ENCODE peak calls at places on chromosome 4, in seven cellular contexts. One of them, this sample, is unnamed.

GRCh38 chr4:110164251-110164650 is 34.2 kb downstream of the ELOVL6 start:
- DNase-seq in tibial artery: no peak
- DNase-seq in left lung: no peak
- DNase-seq in body of pancreas: no peak
- DNase-seq in uterus: no peak
- DNase-seq in hepatocyte: no peak
- DNase-seq in heart right ventricle: no peak
- DNase-seq in this sample: no peak

GRCh38 chr4:145503486-145504072 is 21.9 kb downstream of the SMAD1 start:
- DNase-seq in heart right ventricle: no peak
- DNase-seq in left lung: peak
- DNase-seq in body of pancreas: no peak
- DNase-seq in uterus: no peak
- DNase-seq in tibial artery: no peak
- DNase-seq in hepatocyte: no peak
- DNase-seq in this sample: no peak

GRCh38 chr4:12932203-12932788 is 551.8 kb downstream of the RAB28 start:
- DNase-seq in uterus: no peak
- DNase-seq in body of pancreas: no peak
- DNase-seq in left lung: no peak
- DNase-seq in hepatocyte: no peak
- DNase-seq in heart right ventricle: no peak
- DNase-seq in tibial artery: no peak
- DNase-seq in this sample: no peak

GRCh38 chr4:87216469-87216868 is 3.9 kb downstream of the KLHL8 start:
- DNase-seq in tibial artery: no peak
- DNase-seq in hepatocyte: no peak
- DNase-seq in left lung: no peak
- DNase-seq in heart right ventricle: no peak
- DNase-seq in body of pancreas: no peak
- DNase-seq in uterus: no peak
- DNase-seq in this sample: no peak

GRCh38 chr4:27789768-27790167 is 929.1 kb downstream of the STIM2 start:
- DNase-seq in tibial artery: no peak
- DNase-seq in body of pancreas: no peak
- DNase-seq in uterus: no peak
- DNase-seq in hepatocyte: no peak
- DNase-seq in left lung: no peak
- DNase-seq in heart right ventricle: no peak
- DNase-seq in this sample: no peak

GRCh38 chr4:149031399-149031798 is 589.2 kb upstream of the NR3C2 start:
- DNase-seq in left lung: no peak
- DNase-seq in tibial artery: no peak
- DNase-seq in uterus: no peak
- DNase-seq in heart right ventricle: no peak
- DNase-seq in body of pancreas: peak
- DNase-seq in hepatocyte: peak
- DNase-seq in this sample: no peak

GRCh38 chr4:109434007-109434792 is 585 bp downstream of the SEC24B start:
- DNase-seq in left lung: no peak
- DNase-seq in body of pancreas: peak
- DNase-seq in heart right ventricle: peak
- DNase-seq in uterus: peak
- DNase-seq in tibial artery: peak
- DNase-seq in hepatocyte: peak
- DNase-seq in this sample: no peak

GRCh38 chr4:99841143-99841542 is 24.5 kb downstream of the DAPP1 start:
- DNase-seq in heart right ventricle: no peak
- DNase-seq in tibial artery: no peak
- DNase-seq in left lung: no peak
- DNase-seq in uterus: no peak
- DNase-seq in hepatocyte: no peak
- DNase-seq in body of pancreas: no peak
- DNase-seq in this sample: no peak

GRCh38 chr4:87497586-87497985 is 31.6 kb downstream of the SPARCL1 start:
- DNase-seq in hepatocyte: no peak
- DNase-seq in body of pancreas: no peak
- DNase-seq in left lung: no peak
- DNase-seq in uterus: no peak
- DNase-seq in heart right ventricle: no peak
- DNase-seq in tibial artery: no peak
- DNase-seq in this sample: no peak

GRCh38 chr4:38570647-38571326 is 93.2 kb upstream of the KLF3 start:
- DNase-seq in heart right ventricle: no peak
- DNase-seq in tibial artery: no peak
- DNase-seq in uterus: no peak
- DNase-seq in left lung: no peak
- DNase-seq in body of pancreas: no peak
- DNase-seq in hepatocyte: peak
- DNase-seq in this sample: no peak

GRCh38 chr4:128483816-128484215 is 196.2 kb upstream of the PGRMC2 start:
- DNase-seq in left lung: no peak
- DNase-seq in uterus: no peak
- DNase-seq in tibial artery: no peak
- DNase-seq in heart right ventricle: no peak
- DNase-seq in body of pancreas: no peak
- DNase-seq in hepatocyte: no peak
- DNase-seq in this sample: no peak

GRCh38 chr4:8192748-8193738 is 6.0 kb upstream of the SH3TC1 start:
- DNase-seq in hepatocyte: peak
- DNase-seq in body of pancreas: peak
- DNase-seq in tibial artery: peak
- DNase-seq in uterus: no peak
- DNase-seq in heart right ventricle: peak
- DNase-seq in left lung: peak
- DNase-seq in this sample: peak
- TF ChIP-seq CTCF in hepatocyte: peak
- TF ChIP-seq CTCF in body of pancreas: peak
- TF ChIP-seq CTCF in tibial artery: no peak
- TF ChIP-seq CTCF in uterus: peak
- TF ChIP-seq CTCF in heart right ventricle: peak
- TF ChIP-seq CTCF in left lung: no peak
- TF ChIP-seq CTCF in this sample: peak

DNA sequence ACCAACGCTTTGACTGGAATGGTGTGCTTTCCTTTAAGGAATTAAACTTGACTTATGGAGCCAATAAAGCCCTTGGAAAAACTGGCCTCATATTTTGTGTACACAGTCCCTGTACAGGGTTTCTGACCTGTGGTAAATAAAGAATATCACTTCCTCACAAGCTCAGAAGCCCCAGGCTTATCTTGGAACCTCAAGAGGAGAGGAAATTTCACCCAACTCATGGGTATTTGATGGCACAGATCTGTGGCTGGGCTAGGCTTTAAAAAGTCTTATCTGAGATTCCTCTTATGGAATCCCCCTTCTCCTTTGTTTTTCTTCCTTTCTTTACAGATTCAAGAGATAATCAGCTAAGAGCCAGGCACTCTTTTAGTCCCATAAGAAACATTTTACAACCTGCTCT is 89.3 kb upstream of the USP38 start:
- DNase-seq in uterus: no peak
- DNase-seq in heart right ventricle: no peak
- DNase-seq in left lung: no peak
- DNase-seq in hepatocyte: peak
- DNase-seq in body of pancreas: no peak
- DNase-seq in tibial artery: no peak
- DNase-seq in this sample: no peak
- H3K27ac ChIP-seq in uterus: no peak
- H3K27ac ChIP-seq in heart right ventricle: no peak
- H3K27ac ChIP-seq in left lung: no peak
- H3K27ac ChIP-seq in hepatocyte: peak
- H3K27ac ChIP-seq in body of pancreas: no peak
- H3K27ac ChIP-seq in tibial artery: no peak
- H3K27ac ChIP-seq in this sample: no peak

GRCh38 chr4:123659759-123660158 is 263.2 kb downstream of the SPRY1 start:
- DNase-seq in left lung: no peak
- DNase-seq in body of pancreas: no peak
- DNase-seq in heart right ventricle: no peak
- DNase-seq in tibial artery: no peak
- DNase-seq in uterus: no peak
- DNase-seq in hepatocyte: peak
- DNase-seq in this sample: no peak
- TF ChIP-seq CTCF in left lung: peak
- TF ChIP-seq CTCF in body of pancreas: no peak
- TF ChIP-seq CTCF in heart right ventricle: no peak
- TF ChIP-seq CTCF in tibial artery: peak
- TF ChIP-seq CTCF in uterus: no peak
- TF ChIP-seq CTCF in hepatocyte: peak
- TF ChIP-seq CTCF in this sample: peak

GRCh38 chr4:10690185-10690907 is 5.8 kb upstream of the CLNK start:
- DNase-seq in body of pancreas: no peak
- DNase-seq in tibial artery: no peak
- DNase-seq in uterus: no peak
- DNase-seq in heart right ventricle: no peak
- DNase-seq in hepatocyte: no peak
- DNase-seq in left lung: no peak
- DNase-seq in this sample: no peak
- H3K27ac ChIP-seq in body of pancreas: no peak
- H3K27ac ChIP-seq in tibial artery: no peak
- H3K27ac ChIP-seq in uterus: no peak
- H3K27ac ChIP-seq in heart right ventricle: no peak
- H3K27ac ChIP-seq in hepatocyte: no peak
- H3K27ac ChIP-seq in left lung: no peak
- H3K27ac ChIP-seq in this sample: no peak